ENCODE peak calls at places on chromosomes 16 and 17, in seven cellular contexts. V, D, B, H, F, Z and X are unnamed samples.

GRCh38 chr16:23577493-23577892 is 18.6 kb downstream of the NDUFAB1 start:
- DNase-seq in V (no peak), D (no peak), B (no peak), H (no peak), F (no peak), Z (no peak), X (no peak)

GRCh38 chr17:72151565-72152391 is 31.0 kb downstream of the SOX9 start:
- DNase-seq in V (no peak), D (peak), B (peak), H (peak), F (peak), Z (peak), X (peak)

GRCh38 chr17:74569392-74570003 is 2.2 kb upstream of the CD300H start:
- DNase-seq in V (no peak), D (peak), B (peak), H (peak), F (peak), Z (peak), X (peak)

GRCh38 chr16:80511824-80512223 is 29.0 kb upstream of the DYNLRB2 start:
- DNase-seq in V (no peak), D (no peak), B (no peak), H (no peak), F (no peak), Z (no peak), X (no peak)

GRCh38 chr17:82328141-82328993 is 5.2 kb downstream of the SECTM1 start:
- DNase-seq in V (no peak), D (no peak), B (peak), H (no peak), F (no peak), Z (no peak), X (no peak)

GRCh38 chr17:69501591-69502468 is 87.3 kb downstream of the MAP2K6 start:
- DNase-seq in V (no peak), D (peak), B (peak), H (peak), F (peak), Z (peak), X (peak)

GRCh38 chr16:7615565-7615964 is 282.9 kb downstream of the RBFOX1 start:
- DNase-seq in V (no peak), D (no peak), B (no peak), H (no peak), F (no peak), Z (no peak), X (no peak)

GRCh38 chr17:40122466-40122943 is 734 bp downstream of the MSL1 start:
- DNase-seq in V (no peak), D (no peak), B (no peak), H (peak), F (peak), Z (no peak), X (no peak)

GRCh38 chr17:9959377-9959981 is 54.4 kb upstream of the RCVRN start:
- DNase-seq in V (no peak), D (peak), B (no peak), H (peak), F (peak), Z (peak), X (peak)

GRCh38 chr17:82875418-82875856 is 35.6 kb upstream of the ZNF750 start:
- DNase-seq in V (peak), D (no peak), B (peak), H (no peak), F (no peak), Z (no peak), X (no peak)

GRCh38 chr16:85574672-85575475 is 38.2 kb upstream of the GSE1 start:
- DNase-seq in V (no peak), D (no peak), B (peak), H (no peak), F (no peak), Z (no peak), X (no peak)
- H3K4me3 ChIP-seq in V (no peak), D (no peak), B (no peak), H (no peak), F (no peak), Z (no peak), X (no peak)

GRCh38 chr16:27267037-27267677 is 1.4 kb downstream of the NSMCE1 start:
- DNase-seq in V (no peak), D (no peak), B (no peak), H (no peak), F (no peak), Z (no peak), X (no peak)

GRCh38 chr16:27269300-27270150 is 953 bp upstream of the NSMCE1 start:
- DNase-seq in V (no peak), D (no peak), B (no peak), H (no peak), F (no peak), Z (no peak), X (no peak)

GRCh38 chr16:27270389-27270788 is 1.8 kb upstream of the NSMCE1 start:
- DNase-seq in V (no peak), D (no peak), B (no peak), H (no peak), F (no peak), Z (no peak), X (no peak)

GRCh38 chr16:27265982-27266381 is 2.6 kb downstream of the NSMCE1 start:
- DNase-seq in V (no peak), D (no peak), B (no peak), H (no peak), F (no peak), Z (no peak), X (no peak)

GRCh38 chr16:27268376-27269299 is at the start of gene NSMCE1:
- DNase-seq in V (peak), D (peak), B (peak), H (peak), F (peak), Z (peak), X (peak)
- TF ChIP-seq CTCF in V (peak), D (peak), B (peak), H (peak), F (peak), Z (peak), X (peak)

DNA sequence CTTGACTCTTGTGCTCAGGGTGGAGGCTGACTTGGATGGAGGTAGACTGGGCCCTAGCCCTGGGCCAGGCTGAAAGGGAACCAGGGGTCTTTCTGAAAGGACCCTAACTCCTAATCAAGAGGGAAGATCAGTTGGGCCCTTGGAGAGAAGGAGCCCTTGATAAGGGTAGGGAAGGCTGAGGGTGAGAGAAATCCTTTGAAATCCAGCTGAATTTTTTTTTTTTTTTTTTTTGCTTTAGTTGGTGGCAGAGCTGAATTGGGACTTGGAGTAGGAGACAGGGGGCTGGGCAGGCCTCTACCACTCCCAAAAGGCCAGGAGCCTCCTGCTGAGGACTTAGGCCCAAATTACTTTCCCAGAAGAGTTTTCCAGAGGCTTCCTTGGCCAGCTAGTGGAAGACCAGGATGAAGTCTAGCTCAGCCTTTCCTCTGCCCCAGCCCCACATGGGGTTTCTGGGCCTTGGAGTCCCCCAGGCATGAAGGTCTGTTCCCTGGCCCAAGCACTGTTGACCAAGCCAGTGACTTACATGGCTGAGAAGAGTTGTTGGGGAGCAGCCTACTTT is 641 bp upstream of the HOXB3 start:
- DNase-seq in V (no peak), D (no peak), B (no peak), H (no peak), F (no peak), Z (no peak), X (no peak)
- H3K4me3 ChIP-seq in V (no peak), D (no peak), B (peak), H (no peak), F (no peak), Z (peak), X (no peak)

GRCh38 chr17:78490673-78491072 is 86.5 kb downstream of the DNAH17 start:
- DNase-seq in V (no peak), D (no peak), B (no peak), H (no peak), F (no peak), Z (no peak), X (no peak)

GRCh38 chr17:78490156-78490555 is 87.0 kb downstream of the DNAH17 start:
- DNase-seq in V (no peak), D (no peak), B (peak), H (no peak), F (no peak), Z (no peak), X (no peak)

GRCh38 chr17:78486946-78487680 is 90.1 kb downstream of the DNAH17 start:
- DNase-seq in V (no peak), D (no peak), B (no peak), H (no peak), F (no peak), Z (no peak), X (no peak)

GRCh38 chr17:78488156-78488555 is 89.0 kb downstream of the DNAH17 start:
- DNase-seq in V (no peak), D (no peak), B (no peak), H (no peak), F (no peak), Z (no peak), X (no peak)

DNA sequence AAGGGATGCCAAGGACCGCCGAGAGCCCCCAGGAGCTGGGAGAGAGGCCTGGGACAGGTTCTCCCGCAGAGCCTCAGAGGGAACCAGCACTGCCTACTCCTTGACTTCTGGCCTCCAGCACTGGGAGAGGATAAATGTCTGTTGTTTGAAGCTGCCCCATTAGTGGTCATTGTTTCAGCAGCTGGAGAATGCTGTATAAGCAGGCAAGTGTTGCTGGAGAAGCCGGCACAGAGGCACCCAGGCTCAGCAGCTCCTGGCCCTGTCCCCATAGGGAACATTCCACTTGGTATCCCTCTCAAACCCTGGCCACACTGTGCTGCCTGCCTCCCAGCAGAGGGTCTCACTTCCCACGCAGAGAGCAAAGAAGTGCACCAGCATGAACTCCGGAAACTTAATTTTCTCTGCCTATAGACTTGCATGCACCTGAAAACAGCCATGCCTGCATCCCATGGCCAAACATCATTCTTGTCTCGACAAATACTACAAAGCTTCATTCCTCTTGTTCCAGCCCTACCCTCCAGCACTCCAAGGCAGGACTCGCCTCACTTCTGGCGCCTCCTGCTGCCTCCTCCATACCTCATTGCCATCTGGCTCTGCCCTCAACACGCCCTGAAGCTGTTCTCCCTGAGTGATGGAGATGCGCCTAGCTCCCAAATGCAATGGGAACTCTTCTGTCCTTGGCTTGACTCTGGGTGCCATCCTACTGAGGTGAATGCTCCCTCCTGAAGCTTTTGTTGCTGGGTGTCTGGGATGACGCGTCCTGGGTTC is 88.1 kb downstream of the DNAH17 start:
- DNase-seq in V (no peak), D (no peak), B (no peak), H (no peak), F (no peak), Z (no peak), X (no peak)
- TF ChIP-seq CTCF in V (no peak), D (no peak), B (no peak), H (no peak), F (peak), Z (no peak), X (no peak)

DNA sequence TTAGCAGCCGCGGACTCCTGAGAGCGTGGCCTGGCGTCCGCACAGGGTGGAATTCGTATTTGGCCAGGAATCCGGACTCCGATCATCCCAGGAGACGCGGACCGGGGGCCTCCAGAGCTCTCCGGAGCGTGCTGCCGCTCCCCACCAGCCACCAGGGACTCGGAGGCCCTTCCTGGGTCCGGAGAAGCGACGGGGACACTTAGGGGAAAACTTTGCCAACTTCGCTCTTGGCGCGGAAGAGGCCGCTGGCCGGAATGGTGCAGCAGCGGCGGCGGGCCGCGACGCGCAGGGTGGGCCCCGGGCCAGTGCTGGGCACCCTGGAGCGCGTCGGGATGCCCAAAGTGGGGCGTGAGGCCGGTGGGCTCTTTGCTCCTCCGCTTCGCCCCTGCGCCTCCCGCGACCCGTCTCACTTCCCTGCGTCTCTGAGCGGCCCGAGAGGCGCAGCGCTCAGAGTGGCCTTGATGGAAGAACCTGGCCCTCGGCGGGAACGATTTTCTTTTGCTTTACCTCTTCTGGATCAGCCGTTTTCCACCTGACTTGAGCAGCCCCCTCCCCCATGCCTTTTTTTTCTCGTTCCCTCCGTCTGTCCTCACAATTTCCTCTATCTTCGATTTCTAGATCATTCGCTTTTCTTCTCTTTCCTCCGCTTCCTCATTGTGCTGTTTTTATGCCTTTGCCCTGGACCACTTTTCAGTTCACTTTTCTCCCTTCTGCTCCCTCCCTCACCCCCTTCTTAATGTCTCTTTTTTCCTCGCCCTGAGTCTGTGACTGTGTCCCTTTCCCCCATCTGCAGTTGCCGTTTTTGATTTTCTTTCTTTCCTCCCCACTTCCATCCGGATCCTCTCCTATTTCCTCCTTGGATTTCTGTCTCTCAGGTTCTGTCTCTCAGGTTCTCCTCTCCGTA is 3.9 kb upstream of the IRX3 start:
- DNase-seq in V (no peak), D (no peak), B (no peak), H (no peak), F (no peak), Z (peak), X (no peak)
- H3K4me3 ChIP-seq in V (no peak), D (no peak), B (no peak), H (no peak), F (peak), Z (peak), X (no peak)

GRCh38 chr17:76585649-76586593 is at the start of gene ST6GALNAC2:
- DNase-seq in V (no peak), D (peak), B (peak), H (peak), F (no peak), Z (peak), X (no peak)
- TF ChIP-seq CTCF in V (peak), D (peak), B (peak), H (peak), F (no peak), Z (peak), X (peak)

GRCh38 chr17:47095268-47095667 is 93.8 kb downstream of the CDC27 start:
- DNase-seq in V (no peak), D (peak), B (no peak), H (peak), F (no peak), Z (no peak), X (no peak)

GRCh38 chr17:47099451-47099986 is 89.6 kb downstream of the CDC27 start:
- DNase-seq in V (no peak), D (no peak), B (no peak), H (no peak), F (no peak), Z (no peak), X (no peak)

GRCh38 chr17:47099987-47100711 is 88.9 kb downstream of the CDC27 start:
- DNase-seq in V (peak), D (peak), B (peak), H (peak), F (peak), Z (peak), X (peak)

DNA sequence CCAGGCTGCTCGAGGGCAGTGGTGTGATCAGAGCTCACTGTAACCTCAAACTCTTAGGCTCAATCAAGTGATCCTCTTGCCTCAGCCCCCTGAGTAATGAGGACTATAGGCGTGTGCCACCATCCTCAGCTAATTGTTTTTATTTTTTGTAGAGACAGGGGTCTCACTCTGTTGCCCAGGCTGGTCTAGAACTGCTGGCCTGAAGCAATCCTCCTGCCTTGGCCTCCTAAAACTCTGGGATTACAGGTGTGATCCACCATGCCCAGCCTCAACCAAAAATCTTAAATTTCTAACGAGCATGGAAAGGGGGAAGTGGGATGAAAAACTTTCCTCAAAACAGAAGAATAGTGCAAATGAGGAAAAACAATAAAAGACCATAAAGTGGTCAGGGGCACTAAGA is 92.8 kb downstream of the CDC27 start:
- DNase-seq in V (no peak), D (no peak), B (no peak), H (no peak), F (no peak), Z (no peak), X (no peak)
- H3K4me3 ChIP-seq in V (no peak), D (no peak), B (no peak), H (no peak), F (no peak), Z (no peak), X (no peak)

GRCh38 chr16:8863594-8864424 is 5.0 kb downstream of the CARHSP1 start:
- DNase-seq in V (no peak), D (no peak), B (peak), H (no peak), F (no peak), Z (no peak), X (no peak)
- TF ChIP-seq CTCF in V (no peak), D (no peak), B (no peak), H (no peak), F (no peak), Z (no peak), X (no peak)

GRCh38 chr17:61208301-61209098 is 191.1 kb upstream of the TBX2 start:
- DNase-seq in V (no peak), D (peak), B (no peak), H (peak), F (peak), Z (peak), X (peak)
- H3K4me3 ChIP-seq in V (no peak), D (peak), B (peak), H (no peak), F (no peak), Z (no peak), X (peak)

GRCh38 chr16:57778658-57779057 is 23.6 kb downstream of the KIFC3 start:
- DNase-seq in V (no peak), D (no peak), B (no peak), H (no peak), F (no peak), Z (no peak), X (no peak)

GRCh38 chr16:57774886-57775285 is 27.4 kb downstream of the KIFC3 start:
- DNase-seq in V (no peak), D (no peak), B (no peak), H (no peak), F (no peak), Z (no peak), X (no peak)

GRCh38 chr16:57773680-57774295 is 28.5 kb downstream of the KIFC3 start:
- DNase-seq in V (no peak), D (no peak), B (peak), H (no peak), F (peak), Z (peak), X (no peak)

GRCh38 chr16:57773019-57773418 is 29.3 kb downstream of the KIFC3 start:
- DNase-seq in V (no peak), D (no peak), B (no peak), H (no peak), F (no peak), Z (no peak), X (no peak)

GRCh38 chr16:57775661-57776469 is 26.4 kb downstream of the KIFC3 start:
- DNase-seq in V (no peak), D (no peak), B (no peak), H (peak), F (peak), Z (peak), X (no peak)
- TF ChIP-seq CTCF in V (no peak), D (peak), B (no peak), H (no peak), F (peak), Z (peak), X (no peak)